ENCODE peak calls at places on chromosomes 16 and 17, in eight cellular contexts. One of them, this sample, is unnamed.

GRCh38 chr17:41895617-41896016 is 23.1 kb downstream of the ACLY start:
- DNase-seq in activated T-cell treated with anti-CD3 and anti-CD28 coated beads, Interleukin-2, amount 50 U/mL, for 24 hours: no peak
- DNase-seq in lower lobe of right lung: no peak
- DNase-seq in breast epithelium: no peak
- DNase-seq in endothelial cell: no peak
- DNase-seq in mucosa of gallbladder: no peak
- DNase-seq in left colon: no peak
- DNase-seq in stimulated activated CD4-positive, alpha-beta T cell treated with anti-CD3 and anti-CD28 coated beads, Interleukin-4, amount 100 ng/mL, for 48 hours: no peak
- DNase-seq in this sample: no peak

GRCh38 chr17:73360961-73361761 is 49.4 kb upstream of the CDC42EP4 start:
- DNase-seq in activated T-cell treated with anti-CD3 and anti-CD28 coated beads, Interleukin-2, amount 50 U/mL, for 24 hours: no peak
- DNase-seq in lower lobe of right lung: no peak
- DNase-seq in breast epithelium: no peak
- DNase-seq in endothelial cell: peak
- DNase-seq in mucosa of gallbladder: no peak
- DNase-seq in left colon: no peak
- DNase-seq in stimulated activated CD4-positive, alpha-beta T cell treated with anti-CD3 and anti-CD28 coated beads, Interleukin-4, amount 100 ng/mL, for 48 hours: no peak
- DNase-seq in this sample: peak

GRCh38 chr17:44940321-44940720 is 7.3 kb downstream of the KIF18B start:
- DNase-seq in activated T-cell treated with anti-CD3 and anti-CD28 coated beads, Interleukin-2, amount 50 U/mL, for 24 hours: no peak
- DNase-seq in lower lobe of right lung: no peak
- DNase-seq in breast epithelium: no peak
- DNase-seq in endothelial cell: no peak
- DNase-seq in mucosa of gallbladder: no peak
- DNase-seq in left colon: no peak
- DNase-seq in stimulated activated CD4-positive, alpha-beta T cell treated with anti-CD3 and anti-CD28 coated beads, Interleukin-4, amount 100 ng/mL, for 48 hours: no peak
- DNase-seq in this sample: no peak

GRCh38 chr16:1158456-1159324 is 5.8 kb downstream of the CACNA1H start:
- DNase-seq in activated T-cell treated with anti-CD3 and anti-CD28 coated beads, Interleukin-2, amount 50 U/mL, for 24 hours: no peak
- DNase-seq in lower lobe of right lung: no peak
- DNase-seq in breast epithelium: no peak
- DNase-seq in endothelial cell: no peak
- DNase-seq in mucosa of gallbladder: peak
- DNase-seq in left colon: peak
- DNase-seq in stimulated activated CD4-positive, alpha-beta T cell treated with anti-CD3 and anti-CD28 coated beads, Interleukin-4, amount 100 ng/mL, for 48 hours: no peak
- DNase-seq in this sample: peak

GRCh38 chr16:28062261-28063046 is 1.1 kb downstream of the GSG1L start:
- DNase-seq in activated T-cell treated with anti-CD3 and anti-CD28 coated beads, Interleukin-2, amount 50 U/mL, for 24 hours: no peak
- DNase-seq in lower lobe of right lung: no peak
- DNase-seq in breast epithelium: no peak
- DNase-seq in endothelial cell: no peak
- DNase-seq in mucosa of gallbladder: no peak
- DNase-seq in left colon: no peak
- DNase-seq in stimulated activated CD4-positive, alpha-beta T cell treated with anti-CD3 and anti-CD28 coated beads, Interleukin-4, amount 100 ng/mL, for 48 hours: no peak
- DNase-seq in this sample: no peak

GRCh38 chr17:27512511-27513346 is 56.5 kb downstream of the KSR1 start:
- DNase-seq in activated T-cell treated with anti-CD3 and anti-CD28 coated beads, Interleukin-2, amount 50 U/mL, for 24 hours: no peak
- DNase-seq in lower lobe of right lung: no peak
- DNase-seq in breast epithelium: no peak
- DNase-seq in endothelial cell: no peak
- DNase-seq in mucosa of gallbladder: no peak
- DNase-seq in left colon: no peak
- DNase-seq in stimulated activated CD4-positive, alpha-beta T cell treated with anti-CD3 and anti-CD28 coated beads, Interleukin-4, amount 100 ng/mL, for 48 hours: no peak
- DNase-seq in this sample: no peak

GRCh38 chr17:45231481-45232116 is 9.9 kb downstream of the FMNL1 start:
- DNase-seq in activated T-cell treated with anti-CD3 and anti-CD28 coated beads, Interleukin-2, amount 50 U/mL, for 24 hours: peak
- DNase-seq in lower lobe of right lung: no peak
- DNase-seq in breast epithelium: no peak
- DNase-seq in endothelial cell: peak
- DNase-seq in mucosa of gallbladder: no peak
- DNase-seq in left colon: no peak
- DNase-seq in stimulated activated CD4-positive, alpha-beta T cell treated with anti-CD3 and anti-CD28 coated beads, Interleukin-4, amount 100 ng/mL, for 48 hours: no peak
- DNase-seq in this sample: peak

GRCh38 chr16:20898938-20899502 is 1.1 kb downstream of the DCUN1D3 start:
- DNase-seq in activated T-cell treated with anti-CD3 and anti-CD28 coated beads, Interleukin-2, amount 50 U/mL, for 24 hours: no peak
- DNase-seq in lower lobe of right lung: no peak
- DNase-seq in breast epithelium: no peak
- DNase-seq in endothelial cell: no peak
- DNase-seq in mucosa of gallbladder: no peak
- DNase-seq in left colon: no peak
- DNase-seq in stimulated activated CD4-positive, alpha-beta T cell treated with anti-CD3 and anti-CD28 coated beads, Interleukin-4, amount 100 ng/mL, for 48 hours: no peak
- DNase-seq in this sample: no peak

GRCh38 chr17:80870401-80870800 is 121.2 kb upstream of the CHMP6 start:
- DNase-seq in activated T-cell treated with anti-CD3 and anti-CD28 coated beads, Interleukin-2, amount 50 U/mL, for 24 hours: no peak
- DNase-seq in lower lobe of right lung: peak
- DNase-seq in breast epithelium: no peak
- DNase-seq in endothelial cell: no peak
- DNase-seq in mucosa of gallbladder: no peak
- DNase-seq in left colon: peak
- DNase-seq in stimulated activated CD4-positive, alpha-beta T cell treated with anti-CD3 and anti-CD28 coated beads, Interleukin-4, amount 100 ng/mL, for 48 hours: no peak
- DNase-seq in this sample: no peak

GRCh38 chr17:78337244-78338109 is 22.4 kb downstream of the SOCS3 start:
- DNase-seq in activated T-cell treated with anti-CD3 and anti-CD28 coated beads, Interleukin-2, amount 50 U/mL, for 24 hours: no peak
- DNase-seq in lower lobe of right lung: no peak
- DNase-seq in breast epithelium: no peak
- DNase-seq in endothelial cell: no peak
- DNase-seq in mucosa of gallbladder: no peak
- DNase-seq in left colon: no peak
- DNase-seq in stimulated activated CD4-positive, alpha-beta T cell treated with anti-CD3 and anti-CD28 coated beads, Interleukin-4, amount 100 ng/mL, for 48 hours: no peak
- DNase-seq in this sample: no peak

GRCh38 chr17:17019891-17020456 is 22.3 kb upstream of the MPRIP start:
- DNase-seq in activated T-cell treated with anti-CD3 and anti-CD28 coated beads, Interleukin-2, amount 50 U/mL, for 24 hours: no peak
- DNase-seq in lower lobe of right lung: peak
- DNase-seq in breast epithelium: peak
- DNase-seq in endothelial cell: no peak
- DNase-seq in mucosa of gallbladder: no peak
- DNase-seq in left colon: no peak
- DNase-seq in stimulated activated CD4-positive, alpha-beta T cell treated with anti-CD3 and anti-CD28 coated beads, Interleukin-4, amount 100 ng/mL, for 48 hours: no peak
- DNase-seq in this sample: no peak

GRCh38 chr17:53627511-53627910 is 195.2 kb upstream of the KIF2B start:
- DNase-seq in activated T-cell treated with anti-CD3 and anti-CD28 coated beads, Interleukin-2, amount 50 U/mL, for 24 hours: no peak
- DNase-seq in lower lobe of right lung: no peak
- DNase-seq in breast epithelium: no peak
- DNase-seq in endothelial cell: no peak
- DNase-seq in mucosa of gallbladder: no peak
- DNase-seq in left colon: no peak
- DNase-seq in stimulated activated CD4-positive, alpha-beta T cell treated with anti-CD3 and anti-CD28 coated beads, Interleukin-4, amount 100 ng/mL, for 48 hours: no peak
- DNase-seq in this sample: no peak

GRCh38 chr16:51994597-51994996 is 552.3 kb downstream of the TOX3 start:
- DNase-seq in activated T-cell treated with anti-CD3 and anti-CD28 coated beads, Interleukin-2, amount 50 U/mL, for 24 hours: no peak
- DNase-seq in lower lobe of right lung: peak
- DNase-seq in breast epithelium: peak
- DNase-seq in endothelial cell: no peak
- DNase-seq in mucosa of gallbladder: peak
- DNase-seq in left colon: peak
- DNase-seq in stimulated activated CD4-positive, alpha-beta T cell treated with anti-CD3 and anti-CD28 coated beads, Interleukin-4, amount 100 ng/mL, for 48 hours: no peak
- DNase-seq in this sample: no peak

GRCh38 chr16:83952587-83952939 is 477 bp upstream of the OSGIN1 start:
- DNase-seq in activated T-cell treated with anti-CD3 and anti-CD28 coated beads, Interleukin-2, amount 50 U/mL, for 24 hours: no peak
- DNase-seq in lower lobe of right lung: no peak
- DNase-seq in breast epithelium: no peak
- DNase-seq in endothelial cell: no peak
- DNase-seq in mucosa of gallbladder: no peak
- DNase-seq in left colon: no peak
- DNase-seq in stimulated activated CD4-positive, alpha-beta T cell treated with anti-CD3 and anti-CD28 coated beads, Interleukin-4, amount 100 ng/mL, for 48 hours: no peak
- DNase-seq in this sample: no peak

GRCh38 chr17:4198995-4199394 is 56.0 kb downstream of the CYB5D2 start:
- DNase-seq in activated T-cell treated with anti-CD3 and anti-CD28 coated beads, Interleukin-2, amount 50 U/mL, for 24 hours: no peak
- DNase-seq in lower lobe of right lung: no peak
- DNase-seq in breast epithelium: no peak
- DNase-seq in endothelial cell: no peak
- DNase-seq in mucosa of gallbladder: no peak
- DNase-seq in left colon: no peak
- DNase-seq in stimulated activated CD4-positive, alpha-beta T cell treated with anti-CD3 and anti-CD28 coated beads, Interleukin-4, amount 100 ng/mL, for 48 hours: no peak
- DNase-seq in this sample: no peak

GRCh38 chr17:41919840-41920579 is 1.3 kb upstream of the ACLY start:
- DNase-seq in activated T-cell treated with anti-CD3 and anti-CD28 coated beads, Interleukin-2, amount 50 U/mL, for 24 hours: no peak
- DNase-seq in lower lobe of right lung: peak
- DNase-seq in breast epithelium: no peak
- DNase-seq in endothelial cell: no peak
- DNase-seq in mucosa of gallbladder: no peak
- DNase-seq in left colon: peak
- DNase-seq in stimulated activated CD4-positive, alpha-beta T cell treated with anti-CD3 and anti-CD28 coated beads, Interleukin-4, amount 100 ng/mL, for 48 hours: no peak
- DNase-seq in this sample: peak